ENCODE peak calls at places on chromosomes 13 and 19, in nine cellular contexts. One of them, this sample, is unnamed.

GRCh38 chr19:6238643-6239281 is 41.0 kb downstream of the MLLT1 start:
- DNase-seq in HCT116: no peak
- DNase-seq in ascending aorta: no peak
- DNase-seq in epithelial cell of esophagus: peak
- DNase-seq in PC-9: no peak
- DNase-seq in SK-N-SH: no peak
- DNase-seq in dorsolateral prefrontal cortex: no peak
- DNase-seq in GM12865: no peak
- DNase-seq in right lobe of liver: peak
- DNase-seq in this sample: no peak

GRCh38 chr19:51784922-51785690 is 9.9 kb upstream of the FPR3 start:
- DNase-seq in HCT116: no peak
- DNase-seq in ascending aorta: peak
- DNase-seq in epithelial cell of esophagus: peak
- DNase-seq in PC-9: peak
- DNase-seq in SK-N-SH: no peak
- DNase-seq in dorsolateral prefrontal cortex: no peak
- DNase-seq in GM12865: peak
- DNase-seq in right lobe of liver: peak
- DNase-seq in this sample: no peak

GRCh38 chr19:5313307-5313706 is 27.3 kb downstream of the PTPRS start:
- DNase-seq in HCT116: no peak
- DNase-seq in ascending aorta: no peak
- DNase-seq in epithelial cell of esophagus: no peak
- DNase-seq in PC-9: no peak
- DNase-seq in SK-N-SH: peak
- DNase-seq in dorsolateral prefrontal cortex: no peak
- DNase-seq in GM12865: peak
- DNase-seq in right lobe of liver: no peak
- DNase-seq in this sample: peak

GRCh38 chr19:49422407-49423277 is 599 bp downstream of the PTH2 start:
- DNase-seq in HCT116: no peak
- DNase-seq in ascending aorta: no peak
- DNase-seq in epithelial cell of esophagus: peak
- DNase-seq in PC-9: no peak
- DNase-seq in SK-N-SH: peak
- DNase-seq in dorsolateral prefrontal cortex: no peak
- DNase-seq in GM12865: peak
- DNase-seq in right lobe of liver: no peak
- DNase-seq in this sample: no peak

GRCh38 chr19:6466526-6467248 is 2.6 kb downstream of the CRB3 start:
- DNase-seq in HCT116: no peak
- DNase-seq in ascending aorta: no peak
- DNase-seq in epithelial cell of esophagus: no peak
- DNase-seq in PC-9: no peak
- DNase-seq in SK-N-SH: no peak
- DNase-seq in dorsolateral prefrontal cortex: no peak
- DNase-seq in GM12865: no peak
- DNase-seq in right lobe of liver: no peak
- DNase-seq in this sample: no peak

GRCh38 chr19:13277104-13277809 is 127.0 kb downstream of the IER2 start:
- DNase-seq in HCT116: peak
- DNase-seq in ascending aorta: no peak
- DNase-seq in epithelial cell of esophagus: peak
- DNase-seq in PC-9: peak
- DNase-seq in SK-N-SH: peak
- DNase-seq in dorsolateral prefrontal cortex: no peak
- DNase-seq in GM12865: peak
- DNase-seq in right lobe of liver: no peak
- DNase-seq in this sample: peak

GRCh38 chr13:41700790-41701310 is 243.5 kb downstream of the RGCC start:
- DNase-seq in HCT116: no peak
- DNase-seq in ascending aorta: no peak
- DNase-seq in epithelial cell of esophagus: peak
- DNase-seq in PC-9: no peak
- DNase-seq in SK-N-SH: peak
- DNase-seq in dorsolateral prefrontal cortex: no peak
- DNase-seq in GM12865: no peak
- DNase-seq in right lobe of liver: no peak
- DNase-seq in this sample: no peak

GRCh38 chr13:67515895-67516294 is 285.8 kb upstream of the PCDH9 start:
- DNase-seq in HCT116: no peak
- DNase-seq in ascending aorta: no peak
- DNase-seq in epithelial cell of esophagus: peak
- DNase-seq in PC-9: no peak
- DNase-seq in SK-N-SH: no peak
- DNase-seq in dorsolateral prefrontal cortex: no peak
- DNase-seq in GM12865: peak
- DNase-seq in right lobe of liver: no peak
- DNase-seq in this sample: no peak

GRCh38 chr19:48510421-48511268 is 990 bp downstream of the LMTK3 start:
- DNase-seq in HCT116: no peak
- DNase-seq in ascending aorta: no peak
- DNase-seq in epithelial cell of esophagus: peak
- DNase-seq in PC-9: peak
- DNase-seq in SK-N-SH: peak
- DNase-seq in dorsolateral prefrontal cortex: peak
- DNase-seq in GM12865: peak
- DNase-seq in right lobe of liver: peak
- DNase-seq in this sample: no peak

GRCh38 chr19:38730731-38731589 is 13.3 kb downstream of the CAPN12 start:
- DNase-seq in HCT116: no peak
- DNase-seq in ascending aorta: no peak
- DNase-seq in epithelial cell of esophagus: no peak
- DNase-seq in PC-9: no peak
- DNase-seq in SK-N-SH: no peak
- DNase-seq in dorsolateral prefrontal cortex: peak
- DNase-seq in GM12865: no peak
- DNase-seq in right lobe of liver: no peak
- DNase-seq in this sample: no peak

GRCh38 chr19:51531349-51532315 is at the start of gene SIGLEC6:
- DNase-seq in HCT116: no peak
- DNase-seq in ascending aorta: peak
- DNase-seq in epithelial cell of esophagus: no peak
- DNase-seq in PC-9: no peak
- DNase-seq in SK-N-SH: no peak
- DNase-seq in dorsolateral prefrontal cortex: no peak
- DNase-seq in GM12865: peak
- DNase-seq in right lobe of liver: peak
- DNase-seq in this sample: no peak

GRCh38 chr19:611506-611869 is 21.8 kb downstream of the HCN2 start:
- DNase-seq in HCT116: no peak
- DNase-seq in ascending aorta: no peak
- DNase-seq in epithelial cell of esophagus: peak
- DNase-seq in PC-9: no peak
- DNase-seq in SK-N-SH: no peak
- DNase-seq in dorsolateral prefrontal cortex: no peak
- DNase-seq in GM12865: peak
- DNase-seq in right lobe of liver: no peak
- DNase-seq in this sample: no peak

GRCh38 chr13:51542358-51542972 is 41.8 kb upstream of the WDFY2 start:
- DNase-seq in HCT116: no peak
- DNase-seq in ascending aorta: no peak
- DNase-seq in epithelial cell of esophagus: no peak
- DNase-seq in PC-9: no peak
- DNase-seq in SK-N-SH: peak
- DNase-seq in dorsolateral prefrontal cortex: no peak
- DNase-seq in GM12865: no peak
- DNase-seq in right lobe of liver: no peak
- DNase-seq in this sample: no peak

GRCh38 chr13:36913463-36913862 is 6.6 kb downstream of the SMAD9 start:
- DNase-seq in HCT116: no peak
- DNase-seq in ascending aorta: no peak
- DNase-seq in epithelial cell of esophagus: no peak
- DNase-seq in PC-9: no peak
- DNase-seq in SK-N-SH: no peak
- DNase-seq in dorsolateral prefrontal cortex: no peak
- DNase-seq in GM12865: no peak
- DNase-seq in right lobe of liver: no peak
- DNase-seq in this sample: no peak

GRCh38 chr19:31330761-31331160 is 18.5 kb downstream of the TSHZ3 start:
- DNase-seq in HCT116: no peak
- DNase-seq in ascending aorta: no peak
- DNase-seq in epithelial cell of esophagus: peak
- DNase-seq in PC-9: no peak
- DNase-seq in SK-N-SH: no peak
- DNase-seq in dorsolateral prefrontal cortex: no peak
- DNase-seq in GM12865: no peak
- DNase-seq in right lobe of liver: no peak
- DNase-seq in this sample: no peak

GRCh38 chr19:54415901-54416621 is 797 bp downstream of the TTYH1 start:
- DNase-seq in HCT116: no peak
- DNase-seq in ascending aorta: no peak
- DNase-seq in epithelial cell of esophagus: no peak
- DNase-seq in PC-9: no peak
- DNase-seq in SK-N-SH: no peak
- DNase-seq in dorsolateral prefrontal cortex: no peak
- DNase-seq in GM12865: no peak
- DNase-seq in right lobe of liver: no peak
- DNase-seq in this sample: no peak

GRCh38 chr13:102845630-102846260 is at the start of gene ERCC5:
- DNase-seq in HCT116: peak
- DNase-seq in ascending aorta: peak
- DNase-seq in epithelial cell of esophagus: peak
- DNase-seq in PC-9: peak
- DNase-seq in SK-N-SH: peak
- DNase-seq in dorsolateral prefrontal cortex: peak
- DNase-seq in GM12865: peak
- DNase-seq in right lobe of liver: peak
- DNase-seq in this sample: peak
- TF ChIP-seq CTCF in HCT116: no peak
- TF ChIP-seq CTCF in ascending aorta: no peak
- TF ChIP-seq CTCF in epithelial cell of esophagus: no peak
- TF ChIP-seq CTCF in PC-9: no peak
- TF ChIP-seq CTCF in SK-N-SH: no peak
- TF ChIP-seq CTCF in dorsolateral prefrontal cortex: peak
- TF ChIP-seq CTCF in GM12865: no peak
- TF ChIP-seq CTCF in right lobe of liver: peak
- TF ChIP-seq CTCF in this sample: no peak

GRCh38 chr13:50531917-50532899 is 311.3 kb downstream of the DLEU7 start:
- DNase-seq in HCT116: peak
- DNase-seq in ascending aorta: no peak
- DNase-seq in epithelial cell of esophagus: peak
- DNase-seq in PC-9: no peak
- DNase-seq in SK-N-SH: peak
- DNase-seq in dorsolateral prefrontal cortex: no peak
- DNase-seq in GM12865: no peak
- DNase-seq in right lobe of liver: no peak
- DNase-seq in this sample: no peak
- TF ChIP-seq CTCF in HCT116: peak
- TF ChIP-seq CTCF in ascending aorta: peak
- TF ChIP-seq CTCF in epithelial cell of esophagus: peak
- TF ChIP-seq CTCF in PC-9: peak
- TF ChIP-seq CTCF in SK-N-SH: peak
- TF ChIP-seq CTCF in dorsolateral prefrontal cortex: peak
- TF ChIP-seq CTCF in GM12865: peak
- TF ChIP-seq CTCF in right lobe of liver: peak
- TF ChIP-seq CTCF in this sample: peak

GRCh38 chr13:98142427-98143156 is at the start of gene FARP1:
- DNase-seq in HCT116: peak
- DNase-seq in ascending aorta: no peak
- DNase-seq in epithelial cell of esophagus: peak
- DNase-seq in PC-9: peak
- DNase-seq in SK-N-SH: peak
- DNase-seq in dorsolateral prefrontal cortex: peak
- DNase-seq in GM12865: peak
- DNase-seq in right lobe of liver: peak
- DNase-seq in this sample: peak
- TF ChIP-seq CTCF in HCT116: no peak
- TF ChIP-seq CTCF in ascending aorta: no peak
- TF ChIP-seq CTCF in epithelial cell of esophagus: peak
- TF ChIP-seq CTCF in PC-9: no peak
- TF ChIP-seq CTCF in SK-N-SH: no peak
- TF ChIP-seq CTCF in dorsolateral prefrontal cortex: no peak
- TF ChIP-seq CTCF in GM12865: peak
- TF ChIP-seq CTCF in right lobe of liver: peak
- TF ChIP-seq CTCF in this sample: no peak

GRCh38 chr13:106532111-106532929 is 3.1 kb downstream of the EFNB2 start:
- DNase-seq in HCT116: no peak
- DNase-seq in ascending aorta: no peak
- DNase-seq in epithelial cell of esophagus: peak
- DNase-seq in PC-9: no peak
- DNase-seq in SK-N-SH: peak
- DNase-seq in dorsolateral prefrontal cortex: no peak
- DNase-seq in GM12865: no peak
- DNase-seq in right lobe of liver: no peak
- DNase-seq in this sample: no peak

GRCh38 chr13:106533101-106533939 is 2.1 kb downstream of the EFNB2 start:
- DNase-seq in HCT116: no peak
- DNase-seq in ascending aorta: no peak
- DNase-seq in epithelial cell of esophagus: peak
- DNase-seq in PC-9: peak
- DNase-seq in SK-N-SH: peak
- DNase-seq in dorsolateral prefrontal cortex: peak
- DNase-seq in GM12865: peak
- DNase-seq in right lobe of liver: peak
- DNase-seq in this sample: peak

GRCh38 chr13:106534844-106535551 is 464 bp downstream of the EFNB2 start:
- DNase-seq in HCT116: no peak
- DNase-seq in ascending aorta: no peak
- DNase-seq in epithelial cell of esophagus: no peak
- DNase-seq in PC-9: no peak
- DNase-seq in SK-N-SH: no peak
- DNase-seq in dorsolateral prefrontal cortex: no peak
- DNase-seq in GM12865: peak
- DNase-seq in right lobe of liver: peak
- DNase-seq in this sample: peak

GRCh38 chr13:106535552-106536243 is at the start of gene EFNB2:
- DNase-seq in HCT116: peak
- DNase-seq in ascending aorta: peak
- DNase-seq in epithelial cell of esophagus: peak
- DNase-seq in PC-9: peak
- DNase-seq in SK-N-SH: peak
- DNase-seq in dorsolateral prefrontal cortex: peak
- DNase-seq in GM12865: peak
- DNase-seq in right lobe of liver: peak
- DNase-seq in this sample: peak

GRCh38 chr13:106533940-106534843 is 1.3 kb downstream of the EFNB2 start:
- DNase-seq in HCT116: no peak
- DNase-seq in ascending aorta: no peak
- DNase-seq in epithelial cell of esophagus: peak
- DNase-seq in PC-9: peak
- DNase-seq in SK-N-SH: peak
- DNase-seq in dorsolateral prefrontal cortex: no peak
- DNase-seq in GM12865: peak
- DNase-seq in right lobe of liver: peak
- DNase-seq in this sample: peak
- TF ChIP-seq CTCF in HCT116: no peak
- TF ChIP-seq CTCF in ascending aorta: peak
- TF ChIP-seq CTCF in epithelial cell of esophagus: no peak
- TF ChIP-seq CTCF in PC-9: no peak
- TF ChIP-seq CTCF in SK-N-SH: peak
- TF ChIP-seq CTCF in dorsolateral prefrontal cortex: no peak
- TF ChIP-seq CTCF in GM12865: no peak
- TF ChIP-seq CTCF in right lobe of liver: no peak
- TF ChIP-seq CTCF in this sample: no peak

DNA sequence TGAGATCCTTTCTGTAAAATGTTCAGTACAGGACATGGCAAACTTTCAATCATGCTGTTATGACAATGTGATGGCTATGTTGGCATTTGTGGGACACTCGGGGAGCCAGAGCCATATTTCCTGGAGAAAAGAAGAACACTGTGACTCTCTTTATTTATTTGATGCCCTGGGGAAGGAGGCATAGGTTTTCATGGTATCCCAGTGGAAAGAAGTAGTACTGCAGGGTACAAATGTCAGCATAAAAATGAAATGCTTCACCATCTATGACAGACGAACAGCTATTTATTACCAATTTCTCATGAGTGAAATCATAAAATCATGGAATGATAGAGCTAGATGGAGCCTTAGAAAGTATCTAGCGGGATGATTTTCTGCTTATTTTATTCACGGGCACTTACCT is 217.1 kb downstream of the COL4A1 start:
- DNase-seq in HCT116: no peak
- DNase-seq in ascending aorta: no peak
- DNase-seq in epithelial cell of esophagus: no peak
- DNase-seq in PC-9: no peak
- DNase-seq in SK-N-SH: no peak
- DNase-seq in dorsolateral prefrontal cortex: no peak
- DNase-seq in GM12865: no peak
- DNase-seq in right lobe of liver: no peak
- DNase-seq in this sample: no peak
- TF ChIP-seq CTCF in HCT116: no peak
- TF ChIP-seq CTCF in ascending aorta: no peak
- TF ChIP-seq CTCF in epithelial cell of esophagus: peak
- TF ChIP-seq CTCF in PC-9: peak
- TF ChIP-seq CTCF in SK-N-SH: peak
- TF ChIP-seq CTCF in dorsolateral prefrontal cortex: no peak
- TF ChIP-seq CTCF in GM12865: peak
- TF ChIP-seq CTCF in right lobe of liver: peak
- TF ChIP-seq CTCF in this sample: peak